ENCODE peak calls at places on chromosomes 11 and 22, in ten cellular contexts. N is astrocyte of the spinal cord, W is osteocyte, P is GM20000, S is mucosa of descending colon, R is nephron progenitor cell, Z is AG09309, Y is Calu3, I is esophagus muscularis mucosa, A is endothelial cell of umbilical vein. E is an unnamed sample.

GRCh38 chr11:77124041-77124440 is 4.0 kb upstream of the MYO7A start:
- DNase-seq in I (no peak), W (no peak), A (no peak), S (no peak), Z (no peak), Y (no peak), R (no peak), N (no peak), P (no peak), E (no peak)

GRCh38 chr22:45318558-45319318 is 9.0 kb downstream of the FAM118A start:
- DNase-seq in R (no peak), S (no peak), A (peak), N (no peak), W (no peak), I (no peak), Y (no peak), Z (peak), P (peak), E (peak)

GRCh38 chr22:31852691-31853370 is 91.5 kb upstream of the YWHAH start:
- DNase-seq in R (no peak), A (no peak), Y (no peak), S (no peak), N (no peak), W (no peak), Z (no peak), P (no peak), I (no peak), E (no peak)

GRCh38 chr22:17774206-17774927 is at the start of gene BID:
- DNase-seq in W (no peak), I (no peak), N (no peak), S (peak), R (peak), Z (no peak), Y (peak), P (peak), A (peak), E (peak)

GRCh38 chr11:117157507-117157906 is 13.4 kb downstream of the PAFAH1B2 start:
- DNase-seq in I (no peak), Y (no peak), Z (no peak), N (no peak), R (no peak), A (no peak), W (no peak), S (no peak), P (no peak), E (no peak)

GRCh38 chr22:32103648-32104326 is 55.3 kb downstream of the C22orf42 start:
- DNase-seq in S (no peak), R (no peak), Z (no peak), W (no peak), P (no peak), Y (no peak), N (no peak), A (no peak), I (peak), E (no peak)

GRCh38 chr11:118441770-118442169 is 5.5 kb downstream of the KMT2A start:
- DNase-seq in R (no peak), Z (no peak), A (no peak), I (no peak), S (no peak), N (no peak), W (no peak), P (no peak), Y (no peak), E (no peak)

GRCh38 chr11:128290106-128290840 is 297.1 kb downstream of the ETS1 start:
- DNase-seq in Y (peak), A (peak), P (peak), R (peak), N (peak), W (no peak), S (peak), Z (peak), I (no peak), E (peak)

GRCh38 chr11:88039512-88040496 is 135.4 kb downstream of the RAB38 start:
- DNase-seq in R (no peak), W (no peak), Y (no peak), Z (no peak), P (no peak), S (no peak), N (no peak), I (no peak), A (no peak), E (no peak)

GRCh38 chr11:99687320-99687719 is 666.6 kb downstream of the CNTN5 start:
- DNase-seq in I (no peak), P (no peak), S (no peak), R (no peak), A (no peak), N (no peak), Y (no peak), W (no peak), Z (no peak), E (no peak)

GRCh38 chr11:83819936-83820549 is 533.9 kb upstream of the CCDC90B start:
- DNase-seq in R (no peak), P (peak), N (peak), Z (peak), S (no peak), Y (no peak), W (no peak), I (no peak), A (peak), E (peak)

GRCh38 chr22:31753005-31753633 is 700 bp upstream of the DEPDC5 start:
- DNase-seq in W (no peak), I (no peak), N (peak), R (peak), Y (peak), S (peak), A (no peak), Z (no peak), P (peak), E (peak)

GRCh38 chr11:69861901-69862300 is 42.7 kb upstream of the FGF3 start:
- DNase-seq in Z (no peak), R (no peak), N (no peak), P (no peak), Y (no peak), W (no peak), S (no peak), A (no peak), I (no peak), E (no peak)

GRCh38 chr11:18722293-18722637 is 3.7 kb downstream of the IGSF22 start:
- DNase-seq in N (no peak), I (no peak), S (no peak), A (no peak), W (no peak), R (no peak), P (no peak), Z (no peak), Y (no peak), E (no peak)
- TF ChIP-seq CTCF in N (no peak), I (no peak), S (no peak), A (no peak), W (no peak), R (peak), P (no peak), Z (no peak), Y (peak), E (no peak)

GRCh38 chr22:22799561-22799960 is 88.1 kb upstream of the IGLL5 start:
- DNase-seq in Y (no peak), P (no peak), A (no peak), W (no peak), N (no peak), I (no peak), S (no peak), R (no peak), Z (no peak), E (no peak)

GRCh38 chr22:22803285-22803853 is 84.2 kb upstream of the IGLL5 start:
- DNase-seq in P (no peak), I (peak), A (no peak), R (no peak), W (no peak), N (no peak), Z (no peak), Y (no peak), S (no peak), E (no peak)

GRCh38 chr22:22800716-22801115 is 86.9 kb upstream of the IGLL5 start:
- DNase-seq in N (no peak), W (no peak), Y (no peak), I (peak), R (no peak), A (no peak), S (no peak), Z (no peak), P (no peak), E (no peak)

GRCh38 chr22:22798716-22799115 is 88.9 kb upstream of the IGLL5 start:
- DNase-seq in Z (no peak), S (no peak), Y (no peak), A (no peak), W (no peak), N (no peak), P (no peak), R (no peak), I (peak), E (no peak)

DNA sequence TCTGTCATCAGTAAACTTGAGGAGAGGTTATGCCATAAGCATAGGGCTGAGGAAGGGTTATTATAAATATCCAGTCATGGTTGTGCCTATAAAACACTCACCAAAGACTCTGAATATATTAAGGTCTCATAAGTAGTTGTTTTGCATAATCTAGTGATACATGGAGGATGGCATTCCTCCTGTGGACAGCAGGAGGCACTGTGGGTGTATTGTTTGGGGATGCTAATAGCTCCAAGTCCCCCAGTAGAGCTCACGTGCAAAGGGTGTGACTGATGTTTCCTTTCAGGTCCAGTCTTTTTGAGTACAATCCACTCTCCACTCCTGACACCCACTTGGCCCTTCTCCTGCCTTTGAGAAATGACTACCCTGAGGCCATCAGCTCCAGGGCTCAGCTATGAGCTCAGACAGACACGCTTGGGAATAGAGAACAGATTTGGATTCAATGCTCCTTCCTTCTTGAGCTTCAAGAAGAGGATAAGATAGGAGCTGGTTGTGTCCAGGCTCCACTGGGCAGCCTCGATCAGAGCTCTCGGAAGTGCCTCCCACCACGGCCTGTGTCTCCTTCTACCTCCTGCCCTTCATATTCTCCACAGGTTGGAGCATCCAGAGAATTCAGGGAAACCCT is 85.2 kb upstream of the IGLL5 start:
- DNase-seq in Z (no peak), Y (no peak), I (peak), N (no peak), A (no peak), R (no peak), S (no peak), W (no peak), P (peak), E (peak)
- TF ChIP-seq CTCF in Z (peak), Y (peak), I (peak), N (peak), A (no peak), R (peak), S (no peak), W (peak), P (peak), E (peak)

GRCh38 chr11:45209904-45210699 is 63.7 kb downstream of the PRDM11 start:
- DNase-seq in S (no peak), I (peak), R (peak), Y (no peak), N (peak), W (no peak), A (peak), P (peak), Z (no peak), E (no peak)

GRCh38 chr11:45212566-45213315 is 66.3 kb downstream of the PRDM11 start:
- DNase-seq in I (no peak), Y (no peak), Z (no peak), R (peak), N (no peak), S (no peak), A (no peak), W (no peak), P (no peak), E (no peak)

GRCh38 chr11:45213316-45213665 is 66.9 kb downstream of the PRDM11 start:
- DNase-seq in A (no peak), I (no peak), W (no peak), S (no peak), Z (no peak), Y (no peak), N (no peak), R (no peak), P (no peak), E (no peak)

GRCh38 chr11:45210846-45211245 is 64.4 kb downstream of the PRDM11 start:
- DNase-seq in W (no peak), S (no peak), P (no peak), R (no peak), A (no peak), Z (no peak), N (no peak), Y (no peak), I (no peak), E (no peak)

GRCh38 chr11:45211732-45212131 is 65.3 kb downstream of the PRDM11 start:
- DNase-seq in Y (no peak), N (no peak), Z (no peak), W (no peak), I (no peak), A (no peak), S (no peak), P (no peak), R (no peak), E (no peak)
- TF ChIP-seq CTCF in Y (no peak), N (no peak), Z (no peak), W (no peak), I (no peak), A (no peak), S (no peak), P (no peak), R (no peak), E (no peak)

GRCh38 chr22:25131198-25131887 is 68.3 kb upstream of the CRYBB3 start:
- DNase-seq in Z (no peak), S (no peak), P (no peak), Y (peak), I (no peak), A (no peak), N (no peak), R (no peak), W (no peak), E (no peak)
- TF ChIP-seq CTCF in Z (no peak), S (no peak), P (no peak), Y (no peak), I (no peak), A (peak), N (no peak), R (no peak), W (no peak), E (no peak)

GRCh38 chr11:61019818-61020405 is 48.4 kb downstream of the CD6 start:
- DNase-seq in Z (no peak), I (no peak), A (no peak), R (no peak), S (no peak), Y (no peak), W (no peak), N (no peak), P (no peak), E (no peak)
- TF ChIP-seq CTCF in Z (no peak), I (no peak), A (no peak), R (no peak), S (no peak), Y (no peak), W (no peak), N (no peak), P (no peak), E (no peak)

GRCh38 chr11:113774174-113774503 is 647 bp upstream of the ZW10 start:
- DNase-seq in P (no peak), I (no peak), W (no peak), R (no peak), S (no peak), N (no peak), Z (no peak), A (no peak), Y (no peak), E (no peak)
- TF ChIP-seq CTCF in P (no peak), I (no peak), W (no peak), R (no peak), S (no peak), N (no peak), Z (no peak), A (no peak), Y (no peak), E (no peak)

GRCh38 chr11:43504316-43504950 is 145.7 kb downstream of the TTC17 start:
- DNase-seq in N (no peak), R (peak), P (peak), Y (peak), S (no peak), I (peak), Z (no peak), W (no peak), A (no peak), E (peak)
- TF ChIP-seq CTCF in N (peak), R (peak), P (peak), Y (no peak), S (no peak), I (no peak), Z (peak), W (peak), A (peak), E (peak)

DNA sequence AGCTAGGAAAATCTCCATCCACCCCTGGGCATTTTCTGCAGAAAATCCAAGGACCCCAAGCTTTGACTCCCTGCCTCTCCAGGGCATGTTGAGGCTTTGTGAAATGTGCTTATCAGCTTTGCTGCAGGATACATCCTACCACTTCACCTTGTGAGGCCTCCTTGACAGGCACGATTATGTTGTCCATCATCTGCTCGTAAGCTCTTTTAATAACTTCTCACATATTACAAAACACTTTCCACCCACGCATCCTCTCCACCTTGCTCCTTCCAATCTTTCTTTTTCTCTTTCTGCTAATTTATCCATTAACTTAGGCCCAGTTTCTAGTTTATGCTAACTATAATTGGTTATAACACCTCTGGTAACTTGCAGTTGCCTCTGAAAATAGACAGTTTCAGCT is 147.0 kb upstream of the MTNR1B start:
- DNase-seq in S (no peak), W (no peak), R (no peak), P (no peak), N (no peak), Z (no peak), A (no peak), I (no peak), Y (no peak), E (no peak)
- TF ChIP-seq CTCF in S (no peak), W (no peak), R (no peak), P (no peak), N (no peak), Z (no peak), A (no peak), I (no peak), Y (no peak), E (no peak)

DNA sequence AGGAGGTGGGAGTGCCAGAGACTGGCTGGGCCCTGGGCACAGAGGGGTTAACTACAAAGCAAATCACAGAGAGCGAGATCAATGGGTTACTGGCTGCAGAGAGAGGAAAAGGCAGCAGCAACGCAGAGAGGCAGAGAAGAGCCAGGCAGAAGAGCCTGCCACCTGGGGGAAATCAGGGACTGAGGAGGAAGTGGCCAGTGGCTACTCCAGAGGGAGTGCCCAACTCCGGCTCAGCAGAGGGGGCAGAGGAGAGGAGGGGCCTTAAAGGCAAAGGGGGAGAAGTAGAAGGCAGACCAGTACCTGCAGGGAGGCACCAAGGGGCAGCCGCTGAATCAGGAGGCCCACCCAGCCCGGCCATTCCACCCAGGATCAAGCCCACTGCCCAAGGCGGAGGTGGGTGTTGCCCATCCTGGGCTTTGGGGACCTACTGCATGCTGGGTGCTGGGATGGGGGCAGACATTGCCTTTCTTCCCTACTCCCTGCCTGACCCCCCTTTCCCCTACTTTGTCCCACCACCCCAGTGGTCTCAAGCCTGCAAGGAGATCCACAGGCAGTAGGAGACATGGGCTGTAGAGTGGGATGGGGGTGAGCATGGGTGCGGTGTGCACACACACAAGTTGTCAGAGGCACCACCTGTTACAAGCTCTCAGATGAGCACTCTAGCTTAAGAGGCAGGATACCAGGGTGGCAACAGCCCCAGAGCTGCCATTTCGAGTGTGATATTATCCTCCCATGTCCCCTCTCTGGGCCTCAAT is 926 bp upstream of the GALR3 start:
- DNase-seq in P (no peak), R (peak), Z (no peak), A (no peak), W (no peak), I (no peak), S (no peak), N (no peak), Y (no peak), E (no peak)
- TF ChIP-seq CTCF in P (no peak), R (no peak), Z (no peak), A (no peak), W (no peak), I (no peak), S (no peak), N (no peak), Y (no peak), E (no peak)

E was measured in GM10248.